ENCODE peak calls at places on chromosomes 13 and 19, in eight cellular contexts. One of them, this sample, is unnamed.

GRCh38 chr13:41561179-41561578 is 103.8 kb downstream of the RGCC start:
- DNase-seq in neural progenitor cell: no peak
- DNase-seq in AML-193: no peak
- DNase-seq in T-helper 2 cell: no peak
- DNase-seq in NCI-H82: peak
- DNase-seq in CD8-positive, alpha-beta memory T cell: no peak
- DNase-seq in ACHN: no peak
- DNase-seq in omental fat pad: no peak
- DNase-seq in this sample: no peak

GRCh38 chr13:43405457-43405856 is 381.3 kb downstream of the ENOX1 start:
- DNase-seq in neural progenitor cell: no peak
- DNase-seq in AML-193: no peak
- DNase-seq in T-helper 2 cell: no peak
- DNase-seq in NCI-H82: peak
- DNase-seq in CD8-positive, alpha-beta memory T cell: no peak
- DNase-seq in ACHN: no peak
- DNase-seq in omental fat pad: no peak
- DNase-seq in this sample: no peak

GRCh38 chr13:34523401-34523800 is 418.7 kb upstream of the NBEA start:
- DNase-seq in neural progenitor cell: no peak
- DNase-seq in AML-193: no peak
- DNase-seq in T-helper 2 cell: no peak
- DNase-seq in NCI-H82: no peak
- DNase-seq in CD8-positive, alpha-beta memory T cell: no peak
- DNase-seq in ACHN: no peak
- DNase-seq in omental fat pad: no peak
- DNase-seq in this sample: no peak

GRCh38 chr19:11160119-11160768 is 4.7 kb upstream of the SPC24 start:
- DNase-seq in neural progenitor cell: no peak
- DNase-seq in AML-193: no peak
- DNase-seq in T-helper 2 cell: no peak
- DNase-seq in NCI-H82: no peak
- DNase-seq in CD8-positive, alpha-beta memory T cell: no peak
- DNase-seq in ACHN: no peak
- DNase-seq in omental fat pad: no peak
- DNase-seq in this sample: no peak

GRCh38 chr13:24511019-24511823 is 1.4 kb downstream of the PARP4 start:
- DNase-seq in neural progenitor cell: peak
- DNase-seq in AML-193: peak
- DNase-seq in T-helper 2 cell: no peak
- DNase-seq in NCI-H82: peak
- DNase-seq in CD8-positive, alpha-beta memory T cell: peak
- DNase-seq in ACHN: peak
- DNase-seq in omental fat pad: no peak
- DNase-seq in this sample: peak

GRCh38 chr13:24459234-24459633 is 53.3 kb downstream of the PARP4 start:
- DNase-seq in neural progenitor cell: no peak
- DNase-seq in AML-193: no peak
- DNase-seq in T-helper 2 cell: no peak
- DNase-seq in NCI-H82: no peak
- DNase-seq in CD8-positive, alpha-beta memory T cell: no peak
- DNase-seq in ACHN: no peak
- DNase-seq in omental fat pad: no peak
- DNase-seq in this sample: no peak

GRCh38 chr19:49874503-49875157 is 2.5 kb downstream of the AKT1S1 start:
- DNase-seq in neural progenitor cell: no peak
- DNase-seq in AML-193: no peak
- DNase-seq in T-helper 2 cell: no peak
- DNase-seq in NCI-H82: no peak
- DNase-seq in CD8-positive, alpha-beta memory T cell: no peak
- DNase-seq in ACHN: no peak
- DNase-seq in omental fat pad: no peak
- DNase-seq in this sample: no peak

GRCh38 chr13:25281937-25282332 is 5.4 kb downstream of the MTMR6 start:
- DNase-seq in neural progenitor cell: no peak
- DNase-seq in AML-193: no peak
- DNase-seq in T-helper 2 cell: no peak
- DNase-seq in NCI-H82: no peak
- DNase-seq in CD8-positive, alpha-beta memory T cell: no peak
- DNase-seq in ACHN: no peak
- DNase-seq in omental fat pad: no peak
- DNase-seq in this sample: no peak

GRCh38 chr19:50568321-50569022 is at the start of gene LRRC4B:
- DNase-seq in neural progenitor cell: peak
- DNase-seq in AML-193: no peak
- DNase-seq in T-helper 2 cell: no peak
- DNase-seq in NCI-H82: peak
- DNase-seq in CD8-positive, alpha-beta memory T cell: no peak
- DNase-seq in ACHN: peak
- DNase-seq in omental fat pad: no peak
- DNase-seq in this sample: no peak

GRCh38 chr19:4380254-4380727 is 20.1 kb downstream of the SH3GL1 start:
- DNase-seq in neural progenitor cell: no peak
- DNase-seq in AML-193: no peak
- DNase-seq in T-helper 2 cell: peak
- DNase-seq in NCI-H82: no peak
- DNase-seq in CD8-positive, alpha-beta memory T cell: peak
- DNase-seq in ACHN: no peak
- DNase-seq in omental fat pad: peak
- DNase-seq in this sample: peak

GRCh38 chr19:8209111-8209964 is at the start of gene CERS4:
- DNase-seq in neural progenitor cell: peak
- DNase-seq in AML-193: peak
- DNase-seq in T-helper 2 cell: peak
- DNase-seq in NCI-H82: peak
- DNase-seq in CD8-positive, alpha-beta memory T cell: peak
- DNase-seq in ACHN: peak
- DNase-seq in omental fat pad: no peak
- DNase-seq in this sample: peak

GRCh38 chr19:15291666-15292065 is 40.7 kb downstream of the BRD4 start:
- DNase-seq in neural progenitor cell: no peak
- DNase-seq in AML-193: no peak
- DNase-seq in T-helper 2 cell: no peak
- DNase-seq in NCI-H82: peak
- DNase-seq in CD8-positive, alpha-beta memory T cell: no peak
- DNase-seq in ACHN: no peak
- DNase-seq in omental fat pad: no peak
- DNase-seq in this sample: no peak

GRCh38 chr13:41608779-41609178 is 151.4 kb downstream of the RGCC start:
- DNase-seq in neural progenitor cell: no peak
- DNase-seq in AML-193: no peak
- DNase-seq in T-helper 2 cell: no peak
- DNase-seq in NCI-H82: no peak
- DNase-seq in CD8-positive, alpha-beta memory T cell: no peak
- DNase-seq in ACHN: no peak
- DNase-seq in omental fat pad: no peak
- DNase-seq in this sample: no peak

GRCh38 chr19:57689750-57690149 is 8.0 kb downstream of the ZNF551 start:
- DNase-seq in neural progenitor cell: no peak
- DNase-seq in AML-193: no peak
- DNase-seq in T-helper 2 cell: no peak
- DNase-seq in NCI-H82: no peak
- DNase-seq in CD8-positive, alpha-beta memory T cell: no peak
- DNase-seq in ACHN: no peak
- DNase-seq in omental fat pad: no peak
- DNase-seq in this sample: no peak

GRCh38 chr19:46623915-46624502 is 880 bp downstream of the PTGIR start:
- DNase-seq in neural progenitor cell: no peak
- DNase-seq in AML-193: no peak
- DNase-seq in T-helper 2 cell: no peak
- DNase-seq in NCI-H82: no peak
- DNase-seq in CD8-positive, alpha-beta memory T cell: no peak
- DNase-seq in ACHN: no peak
- DNase-seq in omental fat pad: no peak
- DNase-seq in this sample: no peak

GRCh38 chr13:48859168-48860105 is 116.3 kb upstream of the FNDC3A start:
- DNase-seq in neural progenitor cell: no peak
- DNase-seq in AML-193: peak
- DNase-seq in T-helper 2 cell: no peak
- DNase-seq in NCI-H82: no peak
- DNase-seq in CD8-positive, alpha-beta memory T cell: no peak
- DNase-seq in ACHN: no peak
- DNase-seq in omental fat pad: no peak
- DNase-seq in this sample: no peak

GRCh38 chr13:21009036-21009435 is 52.4 kb downstream of the LATS2 start:
- DNase-seq in neural progenitor cell: no peak
- DNase-seq in AML-193: no peak
- DNase-seq in T-helper 2 cell: no peak
- DNase-seq in NCI-H82: no peak
- DNase-seq in CD8-positive, alpha-beta memory T cell: no peak
- DNase-seq in ACHN: no peak
- DNase-seq in omental fat pad: no peak
- DNase-seq in this sample: no peak

GRCh38 chr13:23715762-23716235 is 145.6 kb downstream of the TNFRSF19 start:
- DNase-seq in neural progenitor cell: no peak
- DNase-seq in AML-193: no peak
- DNase-seq in T-helper 2 cell: no peak
- DNase-seq in NCI-H82: peak
- DNase-seq in CD8-positive, alpha-beta memory T cell: no peak
- DNase-seq in ACHN: no peak
- DNase-seq in omental fat pad: no peak
- DNase-seq in this sample: no peak

GRCh38 chr19:34733266-34733825 is 697 bp upstream of the ZNF181 start:
- DNase-seq in neural progenitor cell: peak
- DNase-seq in AML-193: peak
- DNase-seq in T-helper 2 cell: no peak
- DNase-seq in NCI-H82: peak
- DNase-seq in CD8-positive, alpha-beta memory T cell: no peak
- DNase-seq in ACHN: no peak
- DNase-seq in omental fat pad: peak
- DNase-seq in this sample: no peak

GRCh38 chr13:93249259-93249917 is 22.8 kb downstream of the GPC6 start:
- DNase-seq in neural progenitor cell: no peak
- DNase-seq in AML-193: no peak
- DNase-seq in T-helper 2 cell: no peak
- DNase-seq in NCI-H82: no peak
- DNase-seq in CD8-positive, alpha-beta memory T cell: no peak
- DNase-seq in ACHN: peak
- DNase-seq in omental fat pad: no peak
- DNase-seq in this sample: no peak

GRCh38 chr13:51666316-51666715 is 82.1 kb downstream of the WDFY2 start:
- DNase-seq in neural progenitor cell: no peak
- DNase-seq in AML-193: no peak
- DNase-seq in T-helper 2 cell: no peak
- DNase-seq in NCI-H82: peak
- DNase-seq in CD8-positive, alpha-beta memory T cell: no peak
- DNase-seq in ACHN: no peak
- DNase-seq in omental fat pad: no peak
- DNase-seq in this sample: no peak

GRCh38 chr13:53201454-53202225 is 173.0 kb downstream of the OLFM4 start:
- DNase-seq in neural progenitor cell: peak
- DNase-seq in AML-193: no peak
- DNase-seq in T-helper 2 cell: no peak
- DNase-seq in NCI-H82: peak
- DNase-seq in CD8-positive, alpha-beta memory T cell: no peak
- DNase-seq in ACHN: no peak
- DNase-seq in omental fat pad: no peak
- DNase-seq in this sample: no peak

GRCh38 chr19:485583-486236 is 10.6 kb upstream of the MADCAM1 start:
- DNase-seq in neural progenitor cell: peak
- DNase-seq in AML-193: no peak
- DNase-seq in T-helper 2 cell: no peak
- DNase-seq in NCI-H82: peak
- DNase-seq in CD8-positive, alpha-beta memory T cell: no peak
- DNase-seq in ACHN: peak
- DNase-seq in omental fat pad: no peak
- DNase-seq in this sample: no peak

GRCh38 chr13:73228546-73228945 is 169.7 kb downstream of the KLF5 start:
- DNase-seq in neural progenitor cell: no peak
- DNase-seq in AML-193: no peak
- DNase-seq in T-helper 2 cell: no peak
- DNase-seq in NCI-H82: no peak
- DNase-seq in CD8-positive, alpha-beta memory T cell: peak
- DNase-seq in ACHN: peak
- DNase-seq in omental fat pad: no peak
- DNase-seq in this sample: peak

GRCh38 chr19:14343286-14343685 is 38.0 kb upstream of the ADGRE5 start:
- DNase-seq in neural progenitor cell: no peak
- DNase-seq in AML-193: no peak
- DNase-seq in T-helper 2 cell: no peak
- DNase-seq in NCI-H82: peak
- DNase-seq in CD8-positive, alpha-beta memory T cell: no peak
- DNase-seq in ACHN: no peak
- DNase-seq in omental fat pad: no peak
- DNase-seq in this sample: no peak

GRCh38 chr13:37097008-37097579 is 8.4 kb downstream of the CSNK1A1L start:
- DNase-seq in neural progenitor cell: no peak
- DNase-seq in AML-193: no peak
- DNase-seq in T-helper 2 cell: no peak
- DNase-seq in NCI-H82: no peak
- DNase-seq in CD8-positive, alpha-beta memory T cell: no peak
- DNase-seq in ACHN: no peak
- DNase-seq in omental fat pad: no peak
- DNase-seq in this sample: no peak

GRCh38 chr19:4354897-4355296 is 11.5 kb downstream of the MPND start:
- DNase-seq in neural progenitor cell: no peak
- DNase-seq in AML-193: no peak
- DNase-seq in T-helper 2 cell: no peak
- DNase-seq in NCI-H82: no peak
- DNase-seq in CD8-positive, alpha-beta memory T cell: no peak
- DNase-seq in ACHN: no peak
- DNase-seq in omental fat pad: no peak
- DNase-seq in this sample: no peak

GRCh38 chr13:71306821-71307220 is 560.2 kb downstream of the DACH1 start:
- DNase-seq in neural progenitor cell: peak
- DNase-seq in AML-193: no peak
- DNase-seq in T-helper 2 cell: no peak
- DNase-seq in NCI-H82: no peak
- DNase-seq in CD8-positive, alpha-beta memory T cell: no peak
- DNase-seq in ACHN: no peak
- DNase-seq in omental fat pad: no peak
- DNase-seq in this sample: no peak

GRCh38 chr19:6696239-6696820 is 24.1 kb downstream of the C3 start:
- DNase-seq in neural progenitor cell: no peak
- DNase-seq in AML-193: no peak
- DNase-seq in T-helper 2 cell: no peak
- DNase-seq in NCI-H82: no peak
- DNase-seq in CD8-positive, alpha-beta memory T cell: no peak
- DNase-seq in ACHN: no peak
- DNase-seq in omental fat pad: no peak
- DNase-seq in this sample: no peak

GRCh38 chr19:52507266-52507665 is 20.2 kb upstream of the ZNF808 start:
- DNase-seq in neural progenitor cell: no peak
- DNase-seq in AML-193: no peak
- DNase-seq in T-helper 2 cell: no peak
- DNase-seq in NCI-H82: no peak
- DNase-seq in CD8-positive, alpha-beta memory T cell: no peak
- DNase-seq in ACHN: no peak
- DNase-seq in omental fat pad: no peak
- DNase-seq in this sample: no peak